ENCODE peak calls at places on chromosome 14, in six cellular contexts. R, M, C, Y, Q and B are unnamed samples.

GRCh38 chr14:33938131-33938949 is 12.5 kb downstream of the EGLN3 start:
- DNase-seq in Y (peak; percentile 89), M (no peak), R (peak; percentile 19), C (peak; percentile 45), Q (peak; percentile 10), B (no peak)

GRCh38 chr14:104536942-104537612 is 42.5 kb upstream of the C14orf180 start:
- DNase-seq in Y (peak; percentile 31), R (peak; percentile 41), C (peak; percentile 79), Q (peak; percentile 55), M (peak; percentile 40), B (peak; percentile 17)

GRCh38 chr14:104563191-104563741 is 16.3 kb upstream of the C14orf180 start:
- DNase-seq in R (no peak), Q (no peak), C (no peak), Y (peak; percentile 76), M (no peak), B (no peak)

GRCh38 chr14:46344327-46344937 is 307.1 kb downstream of the RPL10L start:
- DNase-seq in C (peak; percentile 12), Q (peak; percentile 10), R (peak; percentile 53), M (no peak), Y (no peak), B (no peak)

GRCh38 chr14:64823305-64823985 is 56.3 kb downstream of the SPTB start:
- DNase-seq in C (peak; percentile 56), Q (peak; percentile 61), M (peak; percentile 69), R (peak; percentile 86), Y (peak; percentile 91), B (peak; percentile 84)

GRCh38 chr14:31181271-31181670 is 26.3 kb downstream of the HECTD1 start:
- DNase-seq in Q (no peak), M (no peak), R (no peak), C (no peak), Y (no peak), B (no peak)

GRCh38 chr14:21092147-21093011 is 6.1 kb downstream of the ZNF219 start:
- DNase-seq in Y (peak; percentile 94), R (peak; percentile 69), M (peak; percentile 67), C (peak; percentile 56), Q (peak; percentile 49), B (peak; percentile 80)

GRCh38 chr14:70646705-70647104 is 5.0 kb downstream of the TTC9 start:
- DNase-seq in C (no peak), R (no peak), M (no peak), Q (no peak), Y (no peak), B (no peak)

GRCh38 chr14:89625988-89626806 is 209.2 kb upstream of the FOXN3 start:
- DNase-seq in M (no peak), R (no peak), Q (no peak), Y (no peak), C (no peak), B (no peak)

GRCh38 chr14:71487449-71487848 is 444.8 kb upstream of the RGS6 start:
- DNase-seq in Q (no peak), R (no peak), M (no peak), Y (no peak), C (no peak), B (no peak)

GRCh38 chr14:104805941-104806624 is 5.2 kb downstream of the ZBTB42 start:
- DNase-seq in M (no peak), C (no peak), R (no peak), Y (peak; percentile 72), Q (no peak), B (no peak)

GRCh38 chr14:22641851-22642250 is 2.3 kb downstream of the OR6J1 start:
- DNase-seq in Q (no peak), Y (no peak), M (no peak), C (peak; percentile 32), R (peak; percentile 9), B (no peak)

GRCh38 chr14:85250369-85250768 is 279.6 kb upstream of the FLRT2 start:
- DNase-seq in C (no peak), Q (no peak), Y (no peak), M (no peak), R (no peak), B (no peak)

GRCh38 chr14:67941456-67942018 is 122.0 kb downstream of the RAD51B start:
- DNase-seq in M (peak; percentile 38), Y (no peak), C (no peak), R (peak; percentile 42), Q (peak; percentile 45), B (peak; percentile 82)

GRCh38 chr14:68234101-68234905 is 414.7 kb downstream of the RAD51B start:
- DNase-seq in M (peak; percentile 55), R (no peak), C (no peak), Q (no peak), Y (no peak), B (no peak)

GRCh38 chr14:96363751-96364336 is 518 bp downstream of the GSKIP start:
- DNase-seq in M (peak; percentile 31), R (peak; percentile 76), Y (no peak), C (peak; percentile 63), Q (peak; percentile 57), B (peak; percentile 66)

GRCh38 chr14:105882626-105883025 is 356.2 kb downstream of the TMEM121 start:
- DNase-seq in Y (no peak), R (no peak), C (no peak), M (no peak), Q (no peak), B (no peak)
- H3K9me3 ChIP-seq in Y (no peaks in the 10 kb centered on the region), R (no peaks in the 10 kb centered on the region), C (peaks cover 18% of the 10 kb centered on the region), M (peaks cover 46% of the 10 kb centered on the region), Q (no peaks in the 10 kb centered on the region), B (no peaks in the 10 kb centered on the region)

DNA sequence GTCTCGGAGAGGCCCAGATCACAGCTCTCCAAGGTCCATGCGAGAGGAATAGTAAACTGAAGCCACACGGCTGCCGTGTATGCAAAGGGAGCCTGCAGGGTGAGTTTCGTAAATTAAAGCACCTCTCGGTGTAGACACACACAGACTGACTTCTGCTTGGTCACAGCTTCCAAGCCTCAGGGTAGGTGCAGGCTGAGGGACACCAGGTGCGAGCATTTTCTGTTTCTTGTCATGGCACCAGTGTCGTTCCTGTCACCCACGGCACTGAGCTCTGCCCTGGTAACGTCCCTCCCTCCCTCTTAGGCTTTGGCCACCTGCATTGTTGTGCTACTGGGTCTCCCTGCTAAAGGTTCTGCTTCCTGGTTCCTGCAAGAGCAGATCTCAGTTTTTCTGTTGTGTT is 76.2 kb upstream of the DYNC1H1 start:
- DNase-seq in Y (no peak), C (no peak), R (no peak), Q (no peak), M (no peak), B (no peak)
- H3K9ac ChIP-seq in Y (no peak overlapping the region), C (no peak overlapping the region), R (no peak overlapping the region), Q (no peak overlapping the region), M (no peak overlapping the region), B (no peak overlapping the region)

GRCh38 chr14:80237142-80237541 is 25.8 kb upstream of the DIO2 start:
- DNase-seq in C (no peak), M (no peak), Y (no peak), Q (no peak), R (no peak), B (no peak)

GRCh38 chr14:80233489-80233888 is 22.2 kb upstream of the DIO2 start:
- DNase-seq in R (no peak), Y (no peak), M (no peak), Q (no peak), C (no peak), B (peak; percentile 35)

GRCh38 chr14:80231732-80232131 is 20.4 kb upstream of the DIO2 start:
- DNase-seq in Q (no peak), R (no peak), C (no peak), M (no peak), Y (no peak), B (no peak)
- H3K9me3 ChIP-seq in Q (no peaks in the 10 kb centered on the region), R (no peaks in the 10 kb centered on the region), C (no peaks in the 10 kb centered on the region), M (peaks cover 8% of the 10 kb centered on the region), Y (peaks cover 9% of the 10 kb centered on the region), B (peaks cover 20% of the 10 kb centered on the region)

GRCh38 chr14:56172074-56172473 is 53.9 kb downstream of the PELI2 start:
- DNase-seq in R (no peak), Q (no peak), C (no peak), M (no peak), Y (no peak), B (no peak)
- H3K9ac ChIP-seq in R (peak overlapping the region; percentile 34), Q (no peak overlapping the region), C (no peak overlapping the region), M (no peak overlapping the region), Y (no peak overlapping the region), B (no peak overlapping the region)

GRCh38 chr14:99451234-99451633 is 29.4 kb downstream of the SETD3 start:
- DNase-seq in M (no peak), R (no peak), Q (no peak), Y (no peak), C (no peak), B (no peak)
- H3K9me3 ChIP-seq in M (no peaks in the 10 kb centered on the region), R (no peaks in the 10 kb centered on the region), Q (no peaks in the 10 kb centered on the region), Y (no peaks in the 10 kb centered on the region), C (no peaks in the 10 kb centered on the region), B (no peaks in the 10 kb centered on the region)

DNA sequence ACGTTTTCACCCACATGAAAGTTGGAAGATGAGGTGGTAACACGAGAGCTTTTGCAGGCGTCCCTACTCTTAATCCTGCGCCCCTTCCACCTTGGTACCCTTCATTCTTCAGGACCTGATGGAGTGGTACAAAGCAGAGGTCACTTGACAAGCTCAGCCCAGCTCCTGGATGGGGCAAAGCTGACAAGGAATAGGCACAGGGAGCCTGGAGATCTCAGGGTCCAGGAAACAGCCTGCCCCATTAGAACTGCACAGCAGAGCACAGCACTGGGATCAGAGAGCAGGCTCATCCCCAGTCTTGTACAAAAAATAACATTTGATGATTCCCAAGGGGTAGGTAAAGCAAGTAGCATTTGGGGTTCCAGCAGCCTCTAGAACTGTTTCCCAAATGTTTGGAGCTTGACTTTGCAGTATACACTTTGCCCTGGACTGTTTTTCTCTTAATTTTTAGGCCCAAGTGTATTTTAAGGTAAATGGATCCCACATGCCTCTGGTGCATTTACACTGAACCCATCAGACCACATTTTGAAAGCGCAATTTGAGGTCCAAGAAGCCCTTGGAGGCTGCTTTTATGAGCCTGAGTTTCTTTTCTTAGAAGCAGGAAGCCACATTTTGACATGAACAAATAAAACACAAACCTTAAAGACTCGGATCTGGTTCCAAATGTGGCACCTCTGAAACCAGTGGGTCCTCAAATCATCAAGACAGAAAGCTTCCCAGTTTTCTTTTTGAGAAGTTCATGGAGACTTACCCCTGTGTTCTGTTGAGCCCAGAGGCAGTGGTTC is 633 bp downstream of the TC2N start:
- DNase-seq in Q (no peak), M (no peak), C (no peak), R (no peak), Y (no peak), B (no peak)
- H3K9ac ChIP-seq in Q (no peak overlapping the region), M (no peak overlapping the region), C (no peak overlapping the region), R (no peak overlapping the region), Y (no peak overlapping the region), B (no peak overlapping the region)

GRCh38 chr14:84144166-84144565 is 1385.8 kb upstream of the FLRT2 start:
- DNase-seq in Y (no peak), Q (peak; percentile 3), R (no peak), C (no peak), M (peak; percentile 28), B (peak; percentile 47)
- H3K9me3 ChIP-seq in Y (no peaks in the 10 kb centered on the region), Q (no peaks in the 10 kb centered on the region), R (no peaks in the 10 kb centered on the region), C (no peaks in the 10 kb centered on the region), M (no peaks in the 10 kb centered on the region), B (peaks cover 3% of the 10 kb centered on the region)